ENCODE peak calls at places on chromosomes 11 and 22, in five cellular contexts. S is activated CD8-positive, alpha-beta T cell treated with anti-CD3 and anti-CD28 coated beads, Interleukin-2, amount 10 ng/mL, durations not matched to agents 7 days and 5 days; R is stimulated activated naive CD8-positive, alpha-beta T cell treated with anti-CD3 and anti-CD28 coated beads, Interleukin-15, amount 100 ng/mL, for 72 hours; K is Panc1; G is gastrocnemius medialis. P is an unnamed sample.

GRCh38 chr22:49997221-49997599 is 15.4 kb downstream of the IL17REL start:
- ATAC-seq in S (no peak), R (no peak), K (no peak), G (no peak), P (peak)

GRCh38 chr11:118443590-118444218 is 7.4 kb downstream of the KMT2A start:
- ATAC-seq in S (no peak), R (peak), K (no peak), G (no peak), P (no peak)

GRCh38 chr11:73126804-73127480 is 15.2 kb downstream of the FCHSD2 start:
- ATAC-seq in S (no peak), R (no peak), K (no peak), G (no peak), P (no peak)

GRCh38 chr11:123318623-123319022 is 111.4 kb upstream of the GRAMD1B start:
- ATAC-seq in S (no peak), R (no peak), K (no peak), G (no peak), P (no peak)

GRCh38 chr22:23268877-23269276 is 88.6 kb downstream of the BCR start:
- ATAC-seq in S (no peak), R (peak), K (no peak), G (no peak), P (no peak)

GRCh38 chr11:86039094-86039493 is 29.8 kb downstream of the PICALM start:
- ATAC-seq in S (no peak), R (no peak), K (no peak), G (peak), P (no peak)

GRCh38 chr22:25482868-25483639 is 81.4 kb upstream of the GRK3 start:
- ATAC-seq in S (no peak), R (no peak), K (no peak), G (peak), P (no peak)

GRCh38 chr11:1272531-1272930 is 36.9 kb downstream of the TOLLIP start:
- ATAC-seq in S (no peak), R (no peak), K (no peak), G (no peak), P (no peak)

GRCh38 chr11:78039919-78040671 is 17.0 kb upstream of the KCTD14 start:
- ATAC-seq in S (peak), R (peak), K (peak), G (peak), P (peak)

GRCh38 chr22:49257551-49257951 is 570.1 kb downstream of the BRD1 start:
- ATAC-seq in S (no peak), R (no peak), K (no peak), G (no peak), P (no peak)

GRCh38 chr11:27392715-27393114 is 29.7 kb upstream of the CCDC34 start:
- ATAC-seq in S (no peak), R (no peak), K (no peak), G (no peak), P (peak)

GRCh38 chr22:48135641-48136040 is 1373.2 kb downstream of the TBC1D22A start:
- ATAC-seq in S (no peak), R (no peak), K (no peak), G (no peak), P (no peak)

GRCh38 chr11:65806972-65807371 is 20.1 kb downstream of the OVOL1 start:
- ATAC-seq in S (no peak), R (no peak), K (no peak), G (no peak), P (no peak)

GRCh38 chr11:34514597-34514996 is 1.0 kb upstream of the ELF5 start:
- ATAC-seq in S (no peak), R (no peak), K (no peak), G (no peak), P (no peak)

GRCh38 chr11:134516529-134516928 is 104.5 kb upstream of the B3GAT1 start:
- ATAC-seq in S (no peak), R (no peak), K (no peak), G (no peak), P (no peak)

GRCh38 chr22:42431401-42432019 is 693 bp downstream of the NFAM1 start:
- ATAC-seq in S (no peak), R (no peak), K (no peak), G (no peak), P (no peak)

GRCh38 chr11:113721462-113722066 is 15.5 kb upstream of the TMPRSS5 start:
- ATAC-seq in S (no peak), R (no peak), K (no peak), G (peak), P (no peak)

GRCh38 chr11:121367434-121367833 is 74.9 kb downstream of the SC5D start:
- ATAC-seq in S (peak), R (peak), K (no peak), G (no peak), P (peak)

GRCh38 chr22:37419916-37420655 is 7.2 kb downstream of the ELFN2 start:
- ATAC-seq in S (peak), R (peak), K (peak), G (no peak), P (no peak)

GRCh38 chr22:32502346-32502745 is 27.7 kb downstream of the FBXO7 start:
- ATAC-seq in S (peak), R (no peak), K (peak), G (no peak), P (peak)

GRCh38 chr11:134038897-134039470 is 29.9 kb upstream of the JAM3 start:
- ATAC-seq in S (no peak), R (no peak), K (no peak), G (peak), P (no peak)

GRCh38 chr11:69703711-69704507 is at the start of gene FGF19:
- ATAC-seq in S (peak), R (peak), K (peak), G (no peak), P (peak)

GRCh38 chr11:61551630-61552029 is 29.2 kb downstream of the SYT7 start:
- ATAC-seq in S (no peak), R (no peak), K (peak), G (no peak), P (peak)

GRCh38 chr22:49119551-49119952 is 708.1 kb downstream of the BRD1 start:
- ATAC-seq in S (no peak), R (no peak), K (no peak), G (no peak), P (peak)

GRCh38 chr11:130118636-130119387 is 40.8 kb upstream of the ST14 start:
- ATAC-seq in S (peak), R (peak), K (no peak), G (no peak), P (no peak)

GRCh38 chr11:128835741-128836410 is 31.2 kb downstream of the KCNJ1 start:
- ATAC-seq in S (no peak), R (no peak), K (no peak), G (peak), P (no peak)

GRCh38 chr11:44607324-44607962 is 42.0 kb downstream of the CD82 start:
- ATAC-seq in S (no peak), R (no peak), K (no peak), G (no peak), P (peak)

GRCh38 chr11:34748036-34748435 is 127.1 kb downstream of the EHF start:
- ATAC-seq in S (no peak), R (no peak), K (no peak), G (no peak), P (no peak)

GRCh38 chr22:50475652-50476002 is 792 bp upstream of the SBF1 start:
- ATAC-seq in S (no peak), R (no peak), K (no peak), G (peak), P (no peak)

GRCh38 chr11:111631666-111632039 is 29.4 kb downstream of the SIK2 start:
- ATAC-seq in S (peak), R (no peak), K (peak), G (no peak), P (no peak)